ENCODE peak calls at places on chromosomes 4 and X, in four cellular contexts. One of them, this sample, is unnamed.

GRCh38 chr4:82905205-82905604 is 4.7 kb downstream of the THAP9 start:
- DNase-seq in lung: no peak
- DNase-seq in cardiac muscle cell: no peak
- DNase-seq in right atrium auricular region: no peak
- DNase-seq in this sample: peak; percentile 26

GRCh38 chr4:173074501-173074946 is 94.1 kb upstream of the GALNT7 start:
- DNase-seq in lung: no peak
- DNase-seq in cardiac muscle cell: no peak
- DNase-seq in right atrium auricular region: no peak
- DNase-seq in this sample: peak; percentile 80

GRCh38 chr4:8538703-8539567 is 41.3 kb upstream of the GPR78 start:
- DNase-seq in lung: no peak
- DNase-seq in cardiac muscle cell: no peak
- DNase-seq in right atrium auricular region: no peak
- DNase-seq in this sample: peak; percentile 84

GRCh38 chr4:52950226-52950625 is 88.1 kb downstream of the RASL11B start:
- DNase-seq in lung: no peak
- DNase-seq in cardiac muscle cell: no peak
- DNase-seq in right atrium auricular region: no peak
- DNase-seq in this sample: no peak

GRCh38 chr4:40316782-40317635 is 18.1 kb upstream of the CHRNA9 start:
- DNase-seq in lung: peak; percentile 66
- DNase-seq in cardiac muscle cell: peak; percentile 73
- DNase-seq in right atrium auricular region: no peak
- DNase-seq in this sample: no peak

GRCh38 chr4:113697429-113697828 is 64.1 kb downstream of the CAMK2D start:
- DNase-seq in lung: no peak
- DNase-seq in cardiac muscle cell: no peak
- DNase-seq in right atrium auricular region: no peak
- DNase-seq in this sample: no peak

GRCh38 chr4:162461952-162462351 is 298.2 kb upstream of the FSTL5 start:
- DNase-seq in lung: no peak
- DNase-seq in cardiac muscle cell: no peak
- DNase-seq in right atrium auricular region: no peak
- DNase-seq in this sample: no peak

GRCh38 chr4:107719211-107719926 is 665 bp downstream of the PAPSS1 start:
- DNase-seq in lung: no peak
- DNase-seq in cardiac muscle cell: no peak
- DNase-seq in right atrium auricular region: no peak
- DNase-seq in this sample: no peak

DNA sequence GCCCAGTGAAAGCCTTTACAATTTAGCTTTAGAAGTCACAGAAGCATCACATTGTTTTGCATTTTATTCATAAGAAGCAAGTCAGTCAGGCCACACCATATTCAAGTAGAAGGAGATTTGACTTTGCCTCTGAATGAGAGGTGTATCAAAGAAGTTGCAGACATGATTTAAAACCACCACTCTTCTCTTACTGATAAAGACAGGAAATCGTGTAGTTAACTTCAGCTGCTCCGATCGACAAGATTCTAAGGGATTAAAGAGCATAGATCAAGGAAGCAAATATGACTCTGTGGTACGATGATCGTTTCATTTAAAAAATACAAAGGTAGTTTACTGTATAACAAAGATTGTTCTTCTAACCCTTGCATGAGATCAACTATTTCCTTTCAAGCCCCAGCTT is 328.0 kb upstream of the PPP1R2C start:
- DNase-seq in lung: no peak
- DNase-seq in cardiac muscle cell: no peak
- DNase-seq in right atrium auricular region: no peak
- DNase-seq in this sample: no peak
- H3K27ac ChIP-seq in lung: no peak overlapping the region
- H3K27ac ChIP-seq in cardiac muscle cell: no peak overlapping the region
- H3K27ac ChIP-seq in right atrium auricular region: no peak overlapping the region
- H3K27ac ChIP-seq in this sample: no peak overlapping the region

GRCh38 chrX:24478516-24478915 is 13.4 kb downstream of the PDK3 start:
- DNase-seq in lung: no peak
- DNase-seq in cardiac muscle cell: no peak
- DNase-seq in right atrium auricular region: no peak
- DNase-seq in this sample: no peak
- H3K27ac ChIP-seq in lung: no peak overlapping the region
- H3K27ac ChIP-seq in cardiac muscle cell: no peak overlapping the region
- H3K27ac ChIP-seq in right atrium auricular region: no peak overlapping the region
- H3K27ac ChIP-seq in this sample: no peak overlapping the region

GRCh38 chrX:54043696-54044125 is 562 bp downstream of the PHF8 start:
- DNase-seq in lung: peak; percentile 29
- DNase-seq in cardiac muscle cell: peak; percentile 45
- DNase-seq in right atrium auricular region: no peak
- DNase-seq in this sample: no peak

GRCh38 chrX:54044126-54044876 is at the start of gene PHF8:
- DNase-seq in lung: peak; percentile 93
- DNase-seq in cardiac muscle cell: peak; percentile 93
- DNase-seq in right atrium auricular region: peak; percentile 94
- DNase-seq in this sample: peak; percentile 78

GRCh38 chrX:54042609-54043010 is 1.7 kb downstream of the PHF8 start:
- DNase-seq in lung: peak; percentile 32
- DNase-seq in cardiac muscle cell: peak; percentile 72
- DNase-seq in right atrium auricular region: peak; percentile 63
- DNase-seq in this sample: no peak

GRCh38 chrX:54044877-54045328 is 630 bp upstream of the PHF8 start:
- DNase-seq in lung: no peak
- DNase-seq in cardiac muscle cell: no peak
- DNase-seq in right atrium auricular region: no peak
- DNase-seq in this sample: no peak

DNA sequence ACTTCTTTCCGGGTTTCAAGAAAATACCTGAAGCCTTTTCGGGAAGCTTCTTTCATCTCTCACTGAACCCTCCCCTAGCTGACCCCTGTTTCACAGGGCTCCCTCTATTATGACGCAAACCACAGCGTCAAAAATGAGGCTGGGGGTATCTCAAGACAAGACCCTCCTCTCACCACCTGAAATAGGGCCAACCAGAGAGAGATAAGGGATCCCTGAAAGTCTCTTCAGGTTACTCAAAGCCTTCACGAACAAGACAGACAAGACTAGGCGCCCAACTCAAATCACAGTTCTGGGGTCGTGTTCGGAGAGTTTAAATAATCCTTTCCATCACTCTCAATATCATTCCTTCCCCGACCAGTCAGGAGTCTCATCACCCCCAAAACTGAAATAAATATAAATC is 1.2 kb downstream of the PHF8 start:
- DNase-seq in lung: no peak
- DNase-seq in cardiac muscle cell: no peak
- DNase-seq in right atrium auricular region: no peak
- DNase-seq in this sample: no peak
- H3K27ac ChIP-seq in lung: peak overlapping the region; percentile 28
- H3K27ac ChIP-seq in cardiac muscle cell: peak overlapping the region; percentile 99
- H3K27ac ChIP-seq in right atrium auricular region: peak overlapping the region; percentile 88
- H3K27ac ChIP-seq in this sample: peak overlapping the region; percentile 89

GRCh38 chrX:19627081-19627480 is 111.8 kb upstream of the MAP3K15 start:
- DNase-seq in lung: no peak
- DNase-seq in cardiac muscle cell: no peak
- DNase-seq in right atrium auricular region: no peak
- DNase-seq in this sample: no peak
- H3K27ac ChIP-seq in lung: no peak overlapping the region
- H3K27ac ChIP-seq in cardiac muscle cell: no peak overlapping the region
- H3K27ac ChIP-seq in right atrium auricular region: no peak overlapping the region
- H3K27ac ChIP-seq in this sample: peak overlapping the region; percentile 32

GRCh38 chrX:11768039-11768438 is 10.0 kb downstream of the MSL3 start:
- DNase-seq in lung: no peak
- DNase-seq in cardiac muscle cell: no peak
- DNase-seq in right atrium auricular region: no peak
- DNase-seq in this sample: no peak
- H3K27ac ChIP-seq in lung: no peak overlapping the region
- H3K27ac ChIP-seq in cardiac muscle cell: no peak overlapping the region
- H3K27ac ChIP-seq in right atrium auricular region: no peak overlapping the region
- H3K27ac ChIP-seq in this sample: no peak overlapping the region

DNA sequence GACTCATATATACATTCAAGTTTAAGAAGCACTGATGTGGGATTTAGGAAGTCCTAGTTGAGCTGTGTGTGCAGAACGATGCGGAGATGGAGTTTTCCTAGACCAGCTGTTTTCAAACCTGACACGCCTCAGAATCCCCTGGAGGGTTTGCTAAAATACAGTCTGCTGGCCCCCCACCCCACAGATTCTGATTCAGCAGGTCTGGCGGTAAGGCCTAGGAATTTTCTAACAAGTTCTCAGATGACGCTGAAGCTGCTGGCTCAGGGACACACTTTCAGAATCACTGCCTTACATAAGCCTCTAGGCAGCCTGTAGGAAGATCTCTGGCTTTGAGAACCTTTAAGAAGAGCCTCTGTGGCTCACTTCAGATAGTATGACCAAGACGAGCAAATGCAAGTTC is 73.1 kb downstream of the PHEX start:
- DNase-seq in lung: no peak
- DNase-seq in cardiac muscle cell: no peak
- DNase-seq in right atrium auricular region: no peak
- DNase-seq in this sample: no peak
- H3K27ac ChIP-seq in lung: no peak overlapping the region
- H3K27ac ChIP-seq in cardiac muscle cell: no peak overlapping the region
- H3K27ac ChIP-seq in right atrium auricular region: no peak overlapping the region
- H3K27ac ChIP-seq in this sample: no peak overlapping the region

DNA sequence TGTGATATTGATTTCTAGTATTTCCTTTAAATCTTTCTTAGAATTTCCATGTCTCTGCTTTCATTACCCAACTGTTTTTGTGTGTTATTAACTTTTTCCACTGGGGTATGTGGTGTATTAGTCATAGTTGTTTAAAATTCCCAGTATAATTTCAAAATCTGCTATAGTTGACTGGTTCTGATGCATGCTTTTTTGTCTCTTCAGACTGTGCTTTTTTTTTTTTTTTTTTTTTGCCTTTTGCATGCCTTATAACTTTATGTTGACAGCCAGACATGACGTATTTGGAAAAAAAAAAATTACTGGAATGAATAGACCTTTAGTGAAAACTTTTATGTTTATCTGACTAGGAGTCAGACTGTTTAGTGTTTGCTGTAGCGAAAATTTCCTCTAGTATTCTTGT is 580.4 kb downstream of the ANKRD50 start:
- DNase-seq in lung: no peak
- DNase-seq in cardiac muscle cell: no peak
- DNase-seq in right atrium auricular region: no peak
- DNase-seq in this sample: no peak
- H3K27ac ChIP-seq in lung: no peak overlapping the region
- H3K27ac ChIP-seq in cardiac muscle cell: no peak overlapping the region
- H3K27ac ChIP-seq in right atrium auricular region: no peak overlapping the region
- H3K27ac ChIP-seq in this sample: no peak overlapping the region

DNA sequence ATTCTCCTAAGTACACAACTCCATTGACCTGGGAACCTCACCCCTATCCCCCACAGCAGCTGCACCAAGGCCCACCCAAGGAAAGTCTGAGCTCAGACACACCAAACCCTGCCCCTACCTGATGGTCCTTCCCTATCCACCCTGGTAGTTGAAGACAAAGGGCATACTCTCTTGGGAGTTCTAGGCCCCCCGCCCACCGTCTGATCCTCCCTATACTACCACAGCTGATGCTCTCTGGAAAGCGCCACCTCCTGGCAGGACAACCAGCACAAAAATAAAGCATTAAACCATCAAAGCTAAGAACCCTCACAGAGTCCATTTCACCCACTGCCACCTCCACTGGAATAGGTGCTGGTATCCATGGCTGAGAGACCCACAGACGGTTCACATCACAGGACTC is 83.6 kb downstream of the ANAPC10 start:
- DNase-seq in lung: no peak
- DNase-seq in cardiac muscle cell: no peak
- DNase-seq in right atrium auricular region: no peak
- DNase-seq in this sample: no peak
- H3K27ac ChIP-seq in lung: no peak overlapping the region
- H3K27ac ChIP-seq in cardiac muscle cell: no peak overlapping the region
- H3K27ac ChIP-seq in right atrium auricular region: no peak overlapping the region
- H3K27ac ChIP-seq in this sample: no peak overlapping the region

This sample was measured in epithelial cell of prostate.